ENCODE peak calls at places on chromosomes 6 and 20, in seven cellular contexts. S is choroid plexus epithelial cell, C is tibial nerve, W is foreskin fibroblast, J is AG10803, G is stomach, H is pancreas. Y is an unnamed sample.

GRCh38 chr6:70166088-70166958 is 136.6 kb downstream of the COL9A1 start:
- DNase-seq in G (peak), W (peak), H (peak), C (peak), S (peak), J (peak), Y (peak)

GRCh38 chr6:49284134-49284533 is 178.9 kb downstream of the MMUT start:
- DNase-seq in J (no peak), C (no peak), G (no peak), H (no peak), S (no peak), W (no peak), Y (no peak)

GRCh38 chr6:166277021-166277420 is 31.2 kb downstream of the PRR18 start:
- DNase-seq in S (peak), H (no peak), G (no peak), C (no peak), J (peak), W (peak), Y (peak)

GRCh38 chr20:3900187-3900604 is 11.0 kb downstream of the PANK2 start:
- DNase-seq in S (no peak), W (no peak), H (no peak), J (no peak), C (no peak), G (no peak), Y (no peak)

GRCh38 chr20:3696200-3696599 is 14.4 kb upstream of the ADAM33 start:
- DNase-seq in J (no peak), C (no peak), W (peak), G (no peak), H (no peak), S (no peak), Y (no peak)

GRCh38 chr20:546353-546752 is 2.8 kb upstream of the CSNK2A1 start:
- DNase-seq in S (no peak), H (no peak), W (no peak), G (no peak), C (no peak), J (no peak), Y (no peak)

GRCh38 chr6:109308018-109308492 is 74.2 kb downstream of the CD164 start:
- DNase-seq in J (peak), W (peak), S (peak), G (peak), C (peak), H (peak), Y (peak)

GRCh38 chr6:10834823-10835222 is 3.5 kb downstream of the MAK start:
- DNase-seq in S (no peak), C (no peak), W (no peak), J (no peak), H (no peak), G (no peak), Y (no peak)

GRCh38 chr6:88848870-88849269 is 114.5 kb downstream of the RNGTT start:
- DNase-seq in H (no peak), G (no peak), S (no peak), J (no peak), C (no peak), W (no peak), Y (no peak)

GRCh38 chr6:27810768-27811298 is 101.4 kb downstream of the OR2B2 start:
- DNase-seq in H (no peak), W (no peak), C (no peak), J (no peak), G (no peak), S (no peak), Y (no peak)

GRCh38 chr6:27809939-27810767 is 102.0 kb downstream of the OR2B2 start:
- DNase-seq in H (peak), G (peak), J (peak), S (peak), W (peak), C (peak), Y (peak)

GRCh38 chr6:27812805-27813626 is 99.2 kb downstream of the OR2B2 start:
- DNase-seq in G (no peak), C (no peak), J (no peak), S (no peak), W (no peak), H (no peak), Y (no peak)

GRCh38 chr6:27812078-27812804 is 100.0 kb downstream of the OR2B2 start:
- DNase-seq in J (no peak), W (no peak), H (no peak), G (no peak), S (no peak), C (no peak), Y (no peak)

GRCh38 chr6:27811383-27811782 is 100.8 kb downstream of the OR2B2 start:
- DNase-seq in J (no peak), G (no peak), C (no peak), S (no peak), H (no peak), W (no peak), Y (no peak)
- H3K4me3 ChIP-seq in J (peak), G (no peak), C (no peak), S (peak), H (no peak), W (peak), Y (peak)

DNA sequence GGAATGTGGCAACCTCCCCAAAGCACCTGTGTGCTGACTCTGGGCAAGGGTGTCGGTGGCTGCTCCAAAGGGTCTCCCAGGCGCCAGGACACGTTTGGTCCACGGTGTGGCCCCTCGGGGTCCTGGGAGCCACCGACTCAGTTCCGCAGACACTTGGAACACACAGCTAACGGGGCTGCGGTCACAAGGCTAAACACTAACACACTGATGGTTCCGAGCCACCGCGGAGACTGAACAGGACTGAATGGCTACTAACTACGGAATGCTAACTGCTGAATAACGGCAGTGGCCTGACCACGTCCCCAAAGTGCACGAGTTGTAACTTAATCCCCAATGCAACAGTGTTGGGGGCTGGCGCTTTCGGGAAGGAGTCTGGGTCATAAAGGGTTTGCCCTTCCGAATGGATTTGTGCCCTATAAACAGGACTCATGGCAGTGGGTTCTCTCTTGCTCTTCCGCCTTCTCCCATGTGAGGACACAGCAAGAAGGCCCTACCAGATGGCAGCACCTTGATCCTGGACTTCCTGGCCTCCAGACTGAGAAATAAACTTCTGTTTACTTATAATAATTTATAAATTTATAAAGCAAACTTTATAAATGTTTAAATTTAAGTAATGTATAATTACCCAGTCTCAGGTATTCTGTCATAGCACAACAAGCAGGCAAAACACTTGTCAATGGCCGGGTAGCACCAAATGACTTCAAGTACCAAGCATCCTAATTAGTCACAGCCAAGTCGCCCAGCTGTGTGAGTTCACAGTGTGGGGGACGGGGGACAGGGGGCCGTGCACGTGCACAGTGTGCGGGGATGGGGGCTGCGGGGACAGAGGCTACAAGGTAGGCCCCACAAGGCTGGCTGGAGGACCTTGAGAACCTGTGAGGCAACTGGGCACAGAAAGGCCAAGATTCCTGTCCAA is 2.3 kb upstream of the EEF1A2 start:
- DNase-seq in G (no peak), W (no peak), C (no peak), S (no peak), J (no peak), H (no peak), Y (no peak)
- H3K4me3 ChIP-seq in G (no peak), W (no peak), C (no peak), S (no peak), J (no peak), H (no peak), Y (no peak)

DNA sequence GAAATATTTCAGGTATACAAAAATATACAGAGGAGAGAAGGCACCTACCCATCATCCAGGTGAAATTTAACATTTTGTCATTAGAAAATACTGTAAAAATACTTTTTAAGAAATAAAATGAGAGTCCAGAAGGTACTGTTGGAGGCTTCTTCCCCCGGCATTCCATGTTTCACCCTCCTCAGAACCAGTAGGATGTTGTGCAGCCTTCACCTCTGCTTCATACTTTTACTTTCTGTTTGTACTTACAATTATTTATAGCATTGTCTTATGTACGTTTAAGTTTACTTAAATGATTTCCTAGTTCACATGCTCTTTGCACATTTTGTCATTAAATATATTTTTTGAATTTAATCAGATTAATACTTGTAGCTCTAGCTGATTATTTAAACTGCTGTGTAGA is 30.9 kb downstream of the TMEM200A start:
- DNase-seq in W (no peak), C (no peak), J (no peak), G (no peak), H (no peak), S (peak), Y (no peak)
- H3K4me3 ChIP-seq in W (peak), C (no peak), J (peak), G (no peak), H (no peak), S (peak), Y (no peak)

DNA sequence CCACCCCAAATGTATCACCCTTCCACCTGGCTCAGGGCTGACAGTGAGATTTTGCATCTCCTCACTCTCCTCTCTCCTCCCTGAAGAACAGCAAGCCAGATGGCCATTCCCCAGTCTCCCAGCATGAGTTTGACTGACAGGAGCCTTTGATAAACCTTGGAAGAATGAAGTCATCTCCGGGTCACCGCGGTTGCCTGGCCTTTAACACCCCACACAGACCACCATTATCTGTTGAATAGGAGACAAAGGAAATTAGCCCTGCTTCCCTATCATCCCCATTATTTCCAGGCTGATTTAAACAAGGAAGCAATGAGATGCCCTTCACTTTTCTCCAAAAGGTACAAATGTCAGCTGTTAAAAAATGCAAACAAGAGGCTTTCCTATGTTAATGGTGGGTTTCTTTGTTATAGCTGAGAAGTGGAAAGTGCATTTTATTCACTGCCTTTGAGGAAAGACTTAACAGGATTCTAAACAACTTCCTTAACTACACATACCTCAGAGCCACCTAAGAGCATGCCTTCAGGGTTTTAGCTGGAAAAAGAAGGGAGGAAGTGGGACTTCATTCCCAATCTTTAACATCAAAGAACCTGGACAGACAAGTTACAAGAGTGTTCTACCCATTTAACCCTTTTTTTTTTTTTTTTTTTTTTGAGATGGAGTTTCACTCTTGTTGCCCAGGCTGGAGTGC is 524.7 kb upstream of the ID4 start:
- DNase-seq in C (no peak), J (no peak), H (no peak), S (no peak), W (no peak), G (no peak), Y (no peak)
- H3K4me3 ChIP-seq in C (no peak), J (no peak), H (no peak), S (no peak), W (no peak), G (no peak), Y (no peak)

GRCh38 chr6:84776392-84776791 is 12.0 kb upstream of the TBX18 start:
- DNase-seq in H (no peak), J (no peak), G (no peak), W (no peak), S (no peak), C (no peak), Y (no peak)

GRCh38 chr6:84773431-84774173 is 9.2 kb upstream of the TBX18 start:
- DNase-seq in W (peak), S (peak), C (peak), H (no peak), G (no peak), J (peak), Y (peak)

GRCh38 chr6:84773133-84773430 is 8.7 kb upstream of the TBX18 start:
- DNase-seq in S (peak), G (no peak), W (no peak), C (no peak), H (no peak), J (no peak), Y (peak)

GRCh38 chr6:84772428-84773132 is 8.2 kb upstream of the TBX18 start:
- DNase-seq in W (peak), H (no peak), S (peak), C (no peak), J (no peak), G (no peak), Y (peak)

DNA sequence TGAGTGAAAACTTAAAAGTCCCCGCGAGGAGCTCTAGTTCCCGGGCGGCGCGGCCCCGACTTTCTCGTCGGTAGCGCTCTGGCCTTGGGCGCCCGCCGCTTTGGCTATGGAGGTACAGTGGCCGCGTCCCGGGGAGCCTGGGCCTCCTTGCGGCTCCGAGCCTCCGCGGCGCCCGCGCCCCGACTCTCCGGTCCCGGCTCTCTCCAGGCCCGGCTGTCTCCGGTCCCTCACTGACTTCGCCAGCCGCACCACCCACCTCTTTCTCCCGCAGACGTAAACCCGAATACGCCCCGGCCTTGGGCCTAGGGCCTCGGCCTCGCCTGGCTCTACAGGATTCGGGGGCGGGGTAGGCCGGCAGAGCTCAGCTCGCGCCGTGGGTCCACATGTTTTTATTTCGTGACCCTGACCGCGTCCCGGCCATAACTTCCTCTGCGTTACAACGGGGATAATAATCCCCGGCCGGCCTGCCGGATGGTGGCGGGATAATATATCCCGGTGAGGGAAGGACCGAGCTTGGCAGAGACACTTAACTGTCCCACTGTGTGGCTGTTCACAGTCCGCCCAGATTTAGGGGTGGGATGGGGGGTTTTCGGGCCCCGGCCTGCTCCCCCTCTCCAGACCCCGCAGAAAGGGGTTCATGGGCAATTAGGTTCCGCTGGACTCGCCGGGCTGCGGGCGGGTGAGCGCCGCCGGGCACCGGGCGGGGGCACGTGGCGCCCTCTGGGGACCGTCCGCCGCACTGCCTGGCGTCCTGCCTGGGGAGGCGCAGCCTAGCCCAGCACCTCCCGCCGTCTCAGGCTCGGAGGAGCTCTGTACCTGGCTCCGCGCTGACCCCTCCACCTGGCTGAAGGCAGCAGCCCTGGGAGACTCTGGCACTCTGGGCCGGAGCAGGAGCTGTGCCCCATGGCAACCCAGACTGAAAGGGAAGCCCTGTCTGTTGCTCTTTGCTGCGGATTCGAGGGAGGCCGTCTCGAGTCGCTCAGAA is 10.1 kb upstream of the TBX18 start:
- DNase-seq in H (peak), C (peak), J (peak), G (no peak), W (peak), S (peak), Y (peak)
- H3K4me3 ChIP-seq in H (no peak), C (peak), J (peak), G (peak), W (peak), S (peak), Y (peak)

GRCh38 chr6:2351807-2352431 is 106.5 kb upstream of the GMDS start:
- DNase-seq in S (peak), H (no peak), G (no peak), J (peak), C (no peak), W (peak), Y (peak)

GRCh38 chr6:2354138-2354491 is 108.7 kb upstream of the GMDS start:
- DNase-seq in H (no peak), G (no peak), J (no peak), W (no peak), S (no peak), C (no peak), Y (no peak)

GRCh38 chr6:2351090-2351489 is 105.7 kb upstream of the GMDS start:
- DNase-seq in S (no peak), G (no peak), H (no peak), W (no peak), C (no peak), J (no peak), Y (no peak)

GRCh38 chr6:2355155-2355554 is 109.8 kb upstream of the GMDS start:
- DNase-seq in G (no peak), W (no peak), S (no peak), C (no peak), J (peak), H (no peak), Y (no peak)

GRCh38 chr6:2353412-2354137 is 108.2 kb upstream of the GMDS start:
- DNase-seq in J (peak), G (peak), S (peak), W (peak), C (peak), H (peak), Y (peak)
- H3K4me3 ChIP-seq in J (no peak), G (no peak), S (no peak), W (no peak), C (no peak), H (no peak), Y (peak)

GRCh38 chr6:56244089-56244488 is 3.3 kb downstream of the COL21A1 start:
- DNase-seq in J (no peak), W (peak), S (no peak), H (no peak), C (no peak), G (no peak), Y (no peak)

GRCh38 chr6:56244528-56245253 is 2.7 kb downstream of the COL21A1 start:
- DNase-seq in H (no peak), W (no peak), C (no peak), G (no peak), S (no peak), J (no peak), Y (no peak)

GRCh38 chr6:56245903-56246351 is 1.5 kb downstream of the COL21A1 start:
- DNase-seq in S (peak), G (no peak), C (no peak), W (peak), J (peak), H (no peak), Y (peak)

GRCh38 chr6:56242343-56242742 is 5.0 kb downstream of the COL21A1 start:
- DNase-seq in J (no peak), W (peak), G (no peak), S (peak), H (no peak), C (no peak), Y (peak)

DNA sequence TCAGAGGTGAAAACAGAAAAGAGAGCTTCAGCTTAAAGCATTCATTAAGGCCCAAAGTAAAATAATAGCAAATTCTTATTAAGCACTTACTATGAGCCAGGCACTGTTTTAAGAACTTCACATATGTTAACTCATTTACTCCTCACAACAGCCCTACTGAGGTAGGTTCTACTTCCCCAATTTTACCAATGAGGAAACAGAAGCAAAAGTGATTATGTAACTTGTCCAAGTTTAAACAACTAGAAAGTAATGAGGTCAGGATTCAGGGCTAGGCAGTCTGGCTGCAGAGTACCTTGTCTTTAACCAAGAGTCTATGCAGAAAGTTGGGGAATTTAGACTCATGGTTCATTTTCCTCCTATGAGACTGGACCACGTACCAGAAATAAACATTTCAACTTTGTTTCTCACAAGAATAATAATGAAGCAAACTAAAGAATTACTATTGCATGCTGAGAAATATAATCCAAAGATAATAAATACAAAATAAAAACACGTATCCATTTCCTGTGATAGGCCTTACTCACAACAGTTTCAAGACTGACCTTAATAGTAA is 3.8 kb downstream of the COL21A1 start:
- DNase-seq in S (no peak), G (no peak), C (no peak), H (no peak), J (no peak), W (no peak), Y (no peak)
- H3K4me3 ChIP-seq in S (no peak), G (no peak), C (no peak), H (no peak), J (no peak), W (no peak), Y (no peak)

DNA sequence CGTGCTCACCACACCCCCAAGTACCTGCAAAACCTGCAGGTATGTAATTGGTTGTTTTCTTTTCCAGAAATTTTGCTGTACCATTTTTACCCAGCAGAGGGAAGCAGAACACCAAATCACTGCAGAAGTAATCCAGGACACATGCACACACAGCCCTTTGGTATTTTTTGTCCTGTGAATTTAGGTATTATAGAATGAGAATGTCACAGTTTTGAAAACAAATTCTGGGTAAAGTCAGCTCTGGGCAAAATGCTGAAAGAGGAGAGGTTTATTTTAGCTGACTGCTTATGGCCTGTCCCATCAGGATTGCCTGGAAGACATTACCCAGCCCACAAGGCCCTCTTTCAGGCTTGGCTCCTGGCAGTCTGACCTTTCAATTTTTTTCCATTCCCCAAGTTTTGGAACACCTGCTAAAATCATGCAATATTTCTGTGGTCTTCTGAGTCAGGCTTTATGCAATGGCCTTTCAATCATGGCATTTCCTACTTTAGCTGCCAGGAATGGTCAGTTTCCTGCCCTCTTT is 3.5 kb upstream of the EFHC1 start:
- DNase-seq in G (no peak), W (peak), J (peak), C (peak), S (peak), H (no peak), Y (peak)
- H3K4me3 ChIP-seq in G (no peak), W (no peak), J (no peak), C (no peak), S (no peak), H (no peak), Y (no peak)